ENCODE peak calls at places on chromosomes 16 and 17, in five cellular contexts. One of them, this sample, is unnamed.

GRCh38 chr16:2333772-2334379 is 6.7 kb downstream of the ABCA3 start:
- DNase-seq in EL: peak; percentile 47
- DNase-seq in GM20000: no peak
- DNase-seq in T-helper 2 cell: no peak
- DNase-seq in iris pigment epithelial cell: no peak
- DNase-seq in this sample: no peak

GRCh38 chr16:79876332-79876730 is 275.8 kb upstream of the MAF start:
- DNase-seq in EL: no peak
- DNase-seq in GM20000: no peak
- DNase-seq in T-helper 2 cell: no peak
- DNase-seq in iris pigment epithelial cell: no peak
- DNase-seq in this sample: no peak

GRCh38 chr17:75181608-75182318 is 996 bp downstream of the SUMO2 start:
- DNase-seq in EL: peak; percentile 22
- DNase-seq in GM20000: peak; percentile 45
- DNase-seq in T-helper 2 cell: peak; percentile 57
- DNase-seq in iris pigment epithelial cell: peak; percentile 30
- DNase-seq in this sample: peak; percentile 14

GRCh38 chr17:7315570-7316243 is 547 bp upstream of the GPS2 start:
- DNase-seq in EL: no peak
- DNase-seq in GM20000: no peak
- DNase-seq in T-helper 2 cell: no peak
- DNase-seq in iris pigment epithelial cell: no peak
- DNase-seq in this sample: no peak

GRCh38 chr16:1048442-1049112 is 24.0 kb upstream of the SSTR5 start:
- DNase-seq in EL: peak; percentile 13
- DNase-seq in GM20000: no peak
- DNase-seq in T-helper 2 cell: peak; percentile 20
- DNase-seq in iris pigment epithelial cell: peak; percentile 63
- DNase-seq in this sample: no peak

GRCh38 chr17:16040710-16041251 is 41.2 kb downstream of the TTC19 start:
- DNase-seq in EL: peak; percentile 65
- DNase-seq in GM20000: no peak
- DNase-seq in T-helper 2 cell: no peak
- DNase-seq in iris pigment epithelial cell: peak; percentile 69
- DNase-seq in this sample: no peak

GRCh38 chr17:65495255-65496060 is 66.0 kb downstream of the AXIN2 start:
- DNase-seq in EL: no peak
- DNase-seq in GM20000: no peak
- DNase-seq in T-helper 2 cell: peak; percentile 56
- DNase-seq in iris pigment epithelial cell: peak; percentile 4
- DNase-seq in this sample: no peak

GRCh38 chr16:66447491-66447890 is 20.4 kb downstream of the BEAN1 start:
- DNase-seq in EL: no peak
- DNase-seq in GM20000: no peak
- DNase-seq in T-helper 2 cell: no peak
- DNase-seq in iris pigment epithelial cell: no peak
- DNase-seq in this sample: no peak

GRCh38 chr16:27924411-27925118 is 138.9 kb downstream of the GSG1L start:
- DNase-seq in EL: no peak
- DNase-seq in GM20000: no peak
- DNase-seq in T-helper 2 cell: no peak
- DNase-seq in iris pigment epithelial cell: peak; percentile 37
- DNase-seq in this sample: no peak

GRCh38 chr17:41695954-41696720 is 7.5 kb downstream of the EIF1 start:
- DNase-seq in EL: peak; percentile 79
- DNase-seq in GM20000: peak; percentile 78
- DNase-seq in T-helper 2 cell: peak; percentile 81
- DNase-seq in iris pigment epithelial cell: peak; percentile 75
- DNase-seq in this sample: peak; percentile 61

GRCh38 chr16:12449795-12450194 is 353.9 kb downstream of the CPPED1 start:
- DNase-seq in EL: peak; percentile 2
- DNase-seq in GM20000: no peak
- DNase-seq in T-helper 2 cell: no peak
- DNase-seq in iris pigment epithelial cell: peak; percentile 19
- DNase-seq in this sample: no peak

GRCh38 chr17:1455748-1456599 is at the start of gene CRK:
- DNase-seq in EL: peak; percentile 95
- DNase-seq in GM20000: peak; percentile 100
- DNase-seq in T-helper 2 cell: peak; percentile 97
- DNase-seq in iris pigment epithelial cell: peak; percentile 94
- DNase-seq in this sample: peak; percentile 97

GRCh38 chr17:43958953-43959352 is 5.2 kb upstream of the PYY start:
- DNase-seq in EL: peak; percentile 21
- DNase-seq in GM20000: no peak
- DNase-seq in T-helper 2 cell: no peak
- DNase-seq in iris pigment epithelial cell: peak; percentile 63
- DNase-seq in this sample: no peak

GRCh38 chr17:18039535-18040286 is 503 bp downstream of the GID4 start:
- DNase-seq in EL: peak; percentile 40
- DNase-seq in GM20000: peak; percentile 80
- DNase-seq in T-helper 2 cell: peak; percentile 53
- DNase-seq in iris pigment epithelial cell: peak; percentile 17
- DNase-seq in this sample: no peak

GRCh38 chr16:72797606-72798005 is 250.3 kb downstream of the ZFHX3 start:
- DNase-seq in EL: no peak
- DNase-seq in GM20000: no peak
- DNase-seq in T-helper 2 cell: no peak
- DNase-seq in iris pigment epithelial cell: no peak
- DNase-seq in this sample: no peak

GRCh38 chr16:83574388-83574787 is 233.4 kb upstream of the HSBP1 start:
- DNase-seq in EL: peak; percentile 88
- DNase-seq in GM20000: no peak
- DNase-seq in T-helper 2 cell: no peak
- DNase-seq in iris pigment epithelial cell: peak; percentile 77
- DNase-seq in this sample: no peak

GRCh38 chr17:44444735-44445105 is 55.3 kb upstream of the ITGA2B start:
- DNase-seq in EL: peak; percentile 54
- DNase-seq in GM20000: no peak
- DNase-seq in T-helper 2 cell: no peak
- DNase-seq in iris pigment epithelial cell: peak; percentile 94
- DNase-seq in this sample: no peak

GRCh38 chr16:30738984-30739951 is 9.0 kb upstream of the PHKG2 start:
- DNase-seq in EL: no peak
- DNase-seq in GM20000: no peak
- DNase-seq in T-helper 2 cell: no peak
- DNase-seq in iris pigment epithelial cell: no peak
- DNase-seq in this sample: no peak

GRCh38 chr17:142102-142661 is 4.8 kb downstream of the SCGB1C2 start:
- DNase-seq in EL: peak; percentile 33
- DNase-seq in GM20000: no peak
- DNase-seq in T-helper 2 cell: peak; percentile 61
- DNase-seq in iris pigment epithelial cell: peak; percentile 46
- DNase-seq in this sample: no peak

GRCh38 chr16:1019934-1020305 is 38.4 kb downstream of the SOX8 start:
- DNase-seq in EL: peak; percentile 28
- DNase-seq in GM20000: no peak
- DNase-seq in T-helper 2 cell: no peak
- DNase-seq in iris pigment epithelial cell: no peak
- DNase-seq in this sample: no peak

GRCh38 chr16:72537684-72538083 is 365.7 kb upstream of the PMFBP1 start:
- DNase-seq in EL: peak; percentile 79
- DNase-seq in GM20000: no peak
- DNase-seq in T-helper 2 cell: no peak
- DNase-seq in iris pigment epithelial cell: peak; percentile 76
- DNase-seq in this sample: no peak

GRCh38 chr17:50638572-50638850 is 3.8 kb downstream of the ABCC3 start:
- DNase-seq in EL: peak; percentile 87
- DNase-seq in GM20000: no peak
- DNase-seq in T-helper 2 cell: no peak
- DNase-seq in iris pigment epithelial cell: no peak
- DNase-seq in this sample: no peak

GRCh38 chr17:71793550-71793949 is 327.3 kb upstream of the SOX9 start:
- DNase-seq in EL: peak; percentile 6
- DNase-seq in GM20000: no peak
- DNase-seq in T-helper 2 cell: no peak
- DNase-seq in iris pigment epithelial cell: peak; percentile 18
- DNase-seq in this sample: no peak

GRCh38 chr17:82272495-82273326 is 789 bp downstream of the CSNK1D start:
- DNase-seq in EL: no peak
- DNase-seq in GM20000: peak; percentile 74
- DNase-seq in T-helper 2 cell: peak; percentile 60
- DNase-seq in iris pigment epithelial cell: no peak
- DNase-seq in this sample: no peak

GRCh38 chr16:78235876-78236275 is 136.4 kb downstream of the WWOX start:
- DNase-seq in EL: no peak
- DNase-seq in GM20000: no peak
- DNase-seq in T-helper 2 cell: no peak
- DNase-seq in iris pigment epithelial cell: no peak
- DNase-seq in this sample: no peak

GRCh38 chr17:74584307-74584706 is 7.8 kb downstream of the CD300LD start:
- DNase-seq in EL: no peak
- DNase-seq in GM20000: no peak
- DNase-seq in T-helper 2 cell: no peak
- DNase-seq in iris pigment epithelial cell: no peak
- DNase-seq in this sample: no peak

GRCh38 chr16:88941933-88942909 is 34.8 kb downstream of the CBFA2T3 start:
- DNase-seq in EL: no peak
- DNase-seq in GM20000: peak; percentile 95
- DNase-seq in T-helper 2 cell: peak; percentile 48
- DNase-seq in iris pigment epithelial cell: no peak
- DNase-seq in this sample: no peak

GRCh38 chr17:82668631-82669099 is 20.4 kb upstream of the WDR45B start:
- DNase-seq in EL: peak; percentile 80
- DNase-seq in GM20000: peak; percentile 84
- DNase-seq in T-helper 2 cell: peak; percentile 49
- DNase-seq in iris pigment epithelial cell: peak; percentile 46
- DNase-seq in this sample: no peak

GRCh38 chr16:28001642-28002041 is 61.9 kb downstream of the GSG1L start:
- DNase-seq in EL: no peak
- DNase-seq in GM20000: no peak
- DNase-seq in T-helper 2 cell: no peak
- DNase-seq in iris pigment epithelial cell: no peak
- DNase-seq in this sample: no peak

GRCh38 chr16:87762620-87763019 is 3.2 kb downstream of the KLHDC4 start:
- DNase-seq in EL: no peak
- DNase-seq in GM20000: no peak
- DNase-seq in T-helper 2 cell: no peak
- DNase-seq in iris pigment epithelial cell: no peak
- DNase-seq in this sample: no peak

GRCh38 chr17:27379863-27380533 is 76.2 kb upstream of the KSR1 start:
- DNase-seq in EL: peak; percentile 66
- DNase-seq in GM20000: no peak
- DNase-seq in T-helper 2 cell: no peak
- DNase-seq in iris pigment epithelial cell: peak; percentile 45
- DNase-seq in this sample: no peak

GRCh38 chr16:69610356-69610755 is 44.6 kb downstream of the NFAT5 start:
- DNase-seq in EL: peak; percentile 62
- DNase-seq in GM20000: no peak
- DNase-seq in T-helper 2 cell: no peak
- DNase-seq in iris pigment epithelial cell: no peak
- DNase-seq in this sample: no peak

GRCh38 chr16:85369741-85370528 is 243.2 kb upstream of the GSE1 start:
- DNase-seq in EL: peak; percentile 50
- DNase-seq in GM20000: peak; percentile 83
- DNase-seq in T-helper 2 cell: no peak
- DNase-seq in iris pigment epithelial cell: no peak
- DNase-seq in this sample: peak; percentile 31

This sample was measured in central memory CD8-positive, alpha-beta T cell.